ENCODE peak calls at places on chromosomes 13 and 19, in four cellular contexts. E is K562, M is HepG2, L is HCT116. I is an unnamed sample.

GRCh38 chr13:24693862-24694471 is 13.8 kb downstream of the ATP12A start:
- DNase-seq in E (peak), M (peak), L (peak), I (peak)

GRCh38 chr13:37023871-37024270 is 23.3 kb downstream of the EXOSC8 start:
- DNase-seq in E (no peak), M (no peak), L (no peak), I (no peak)

GRCh38 chr13:98451676-98452105 is 125.2 kb downstream of the STK24 start:
- DNase-seq in E (no peak), M (no peak), L (no peak), I (no peak)

GRCh38 chr19:1251233-1251502 is 2.8 kb downstream of the MIDN start:
- DNase-seq in E (no peak), M (peak), L (no peak), I (peak)

GRCh38 chr13:69280399-69280798 is 827.2 kb upstream of the ATXN8OS start:
- DNase-seq in E (no peak), M (no peak), L (no peak), I (no peak)

GRCh38 chr19:56176881-56177280 is 1.1 kb downstream of the GALP start:
- DNase-seq in E (no peak), M (no peak), L (no peak), I (no peak)

GRCh38 chr13:44373601-44374347 is at the start of gene SERP2:
- DNase-seq in E (no peak), M (no peak), L (no peak), I (peak)

GRCh38 chr13:40453666-40454030 is 212.8 kb downstream of the FOXO1 start:
- DNase-seq in E (no peak), M (no peak), L (no peak), I (no peak)

GRCh38 chr19:54790711-54791110 is 12.7 kb upstream of the KIR2DL4 start:
- DNase-seq in E (no peak), M (no peak), L (no peak), I (no peak)

GRCh38 chr19:55462722-55463121 is 1.3 kb upstream of the ISOC2 start:
- DNase-seq in E (no peak), M (no peak), L (no peak), I (no peak)

GRCh38 chr13:62300021-62300420 is 884.4 kb upstream of the PCDH20 start:
- DNase-seq in E (no peak), M (no peak), L (no peak), I (no peak)

GRCh38 chr13:40568672-40569350 is 97.6 kb downstream of the FOXO1 start:
- DNase-seq in E (no peak), M (peak), L (no peak), I (no peak)

GRCh38 chr19:3057275-3057714 is 5.0 kb downstream of the TLE5 start:
- DNase-seq in E (peak), M (no peak), L (no peak), I (no peak)

GRCh38 chr19:49020931-49021895 is 2.9 kb downstream of the CGB3 start:
- DNase-seq in E (no peak), M (peak), L (no peak), I (peak)

GRCh38 chr13:64756621-64757020 is 2473.5 kb downstream of the PCDH9 start:
- DNase-seq in E (no peak), M (no peak), L (no peak), I (no peak)

GRCh38 chr19:34317311-34317927 is 47.6 kb upstream of the GPI start:
- DNase-seq in E (peak), M (no peak), L (no peak), I (no peak)

GRCh38 chr19:31356587-31357314 is 7.5 kb upstream of the TSHZ3 start:
- DNase-seq in E (peak), M (no peak), L (no peak), I (peak)

GRCh38 chr13:104869501-104869900 is 1666.0 kb downstream of the EFNB2 start:
- DNase-seq in E (no peak), M (no peak), L (no peak), I (no peak)
- TF ChIP-seq ELF1 in E (no peak), M (no peak), L (no peak), I (no peak)

DNA sequence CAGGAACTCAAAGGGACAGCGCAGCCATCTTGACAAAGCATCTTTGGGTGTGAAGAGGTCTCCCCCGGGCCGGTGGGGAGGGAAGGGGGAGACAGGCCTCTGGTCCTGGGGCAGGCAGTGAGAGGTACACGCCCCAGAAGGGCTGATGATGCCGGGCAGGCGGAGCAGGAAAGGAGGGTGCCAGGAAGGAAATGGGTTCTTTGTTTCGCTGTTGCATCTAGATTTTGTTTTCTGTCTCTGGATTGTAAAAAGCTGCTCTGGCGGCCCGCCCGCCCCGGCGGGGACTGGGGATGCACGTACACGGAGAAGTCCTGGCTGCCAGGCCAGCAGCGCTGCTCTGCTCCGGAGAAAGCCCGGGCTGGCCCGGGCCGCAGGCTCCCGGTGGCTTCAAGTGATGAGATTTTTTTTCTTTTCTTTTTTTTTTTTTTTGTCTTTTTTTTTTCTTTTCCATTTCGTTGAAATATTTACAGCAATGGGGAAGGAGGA is 13.2 kb upstream of the ASF1B start:
- DNase-seq in E (no peak), M (no peak), L (no peak), I (peak)
- TF ChIP-seq ELF1 in E (no peak), M (no peak), L (no peak), I (no peak)

GRCh38 chr13:30617315-30618185 is at the start of gene USPL1:
- DNase-seq in E (peak), M (peak), L (peak), I (peak)

GRCh38 chr13:30616927-30617314 is 799 bp upstream of the USPL1 start:
- DNase-seq in E (peak), M (peak), L (peak), I (peak)

GRCh38 chr13:30618938-30619289 is 1.2 kb downstream of the USPL1 start:
- DNase-seq in E (no peak), M (no peak), L (no peak), I (no peak)

GRCh38 chr13:30619731-30620130 is 2.0 kb downstream of the USPL1 start:
- DNase-seq in E (no peak), M (peak), L (no peak), I (no peak)

GRCh38 chr13:30618186-30618937 is 642 bp downstream of the USPL1 start:
- DNase-seq in E (no peak), M (peak), L (no peak), I (no peak)
- TF ChIP-seq ELF1 in E (no peak), M (no peak), L (no peak), I (no peak)

GRCh38 chr13:51585696-51586095 is 1.4 kb downstream of the WDFY2 start:
- DNase-seq in E (no peak), M (no peak), L (no peak), I (no peak)
- TF ChIP-seq ELF1 in E (no peak), M (no peak), L (no peak), I (no peak)

GRCh38 chr19:44635581-44636438 is 7.9 kb upstream of the PVR start:
- DNase-seq in E (no peak), M (no peak), L (no peak), I (no peak)
- TF ChIP-seq ELF1 in E (no peak), M (no peak), L (no peak), I (no peak)

GRCh38 chr19:15892012-15892411 is 5.9 kb downstream of the CYP4F2 start:
- DNase-seq in E (no peak), M (no peak), L (no peak), I (no peak)

GRCh38 chr19:15893498-15893897 is 4.4 kb downstream of the CYP4F2 start:
- DNase-seq in E (no peak), M (no peak), L (no peak), I (no peak)

GRCh38 chr19:15895876-15896430 is 1.9 kb downstream of the CYP4F2 start:
- DNase-seq in E (no peak), M (no peak), L (no peak), I (no peak)

GRCh38 chr19:15894359-15894758 is 3.5 kb downstream of the CYP4F2 start:
- DNase-seq in E (no peak), M (no peak), L (no peak), I (no peak)

DNA sequence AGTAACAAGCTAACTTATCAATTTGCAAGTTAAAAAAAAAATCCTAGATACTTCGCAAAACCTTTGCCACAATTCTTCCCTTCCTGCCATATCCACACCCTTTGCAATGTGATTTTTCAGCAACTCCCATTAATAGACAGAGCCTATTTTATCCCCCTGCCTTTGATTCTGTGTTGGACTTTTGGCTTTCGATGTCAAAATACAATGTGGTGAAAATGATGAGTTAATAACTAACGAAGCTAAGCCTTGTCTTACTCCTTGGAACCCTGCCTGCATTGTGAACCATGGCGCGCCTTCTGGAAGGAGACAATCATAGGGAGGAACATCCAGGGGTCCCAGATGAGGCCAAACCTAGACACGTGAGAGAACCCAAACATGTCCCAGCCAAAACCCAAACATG is 6.4 kb downstream of the CYP4F2 start:
- DNase-seq in E (no peak), M (no peak), L (no peak), I (no peak)
- TF ChIP-seq ELF1 in E (no peak), M (no peak), L (no peak), I (no peak)

DNA sequence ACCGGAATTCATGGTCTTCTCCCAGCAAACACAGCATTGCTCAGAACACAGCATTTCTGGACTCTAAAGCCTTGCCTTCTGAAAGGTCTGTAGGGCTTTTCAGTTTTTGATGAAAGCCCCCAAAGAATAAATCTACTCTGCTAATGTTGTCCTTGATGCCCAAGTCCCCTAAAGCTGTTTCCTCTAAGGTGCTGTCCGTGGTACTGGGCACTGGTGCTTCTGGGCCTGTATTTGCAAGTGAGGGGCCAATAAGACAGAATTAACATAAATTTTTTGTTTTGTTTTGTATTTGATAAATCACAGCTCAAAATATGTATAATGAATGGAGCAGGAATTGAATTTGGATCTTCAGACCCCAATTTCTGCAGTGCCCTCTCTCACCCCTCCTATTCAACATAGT is 12.1 kb upstream of the LGALS13 start:
- DNase-seq in E (no peak), M (no peak), L (no peak), I (no peak)
- TF ChIP-seq ELF1 in E (no peak), M (no peak), L (no peak), I (no peak)